ENCODE peak calls at places on chromosomes 1 and 21, in four cellular contexts. P, M, Q and O are unnamed samples.

GRCh38 chr1:2859881-2860430 is 58.5 kb upstream of the TTC34 start:
- DNase-seq in P (no peak), M (no peak), Q (no peak), O (no peak)

GRCh38 chr1:3631865-3632264 is 7.0 kb downstream of the TPRG1L start:
- DNase-seq in P (no peak), M (no peak), Q (no peak), O (no peak)

GRCh38 chr21:42474043-42474831 is 21.8 kb downstream of the RSPH1 start:
- DNase-seq in P (peak; percentile 43), M (no peak), Q (peak; percentile 41), O (no peak)

GRCh38 chr1:36034692-36035091 is 49.2 kb upstream of the TEKT2 start:
- DNase-seq in P (no peak), M (no peak), Q (no peak), O (no peak)

GRCh38 chr1:26775666-26776065 is 12.1 kb upstream of the PIGV start:
- DNase-seq in P (no peak), M (no peak), Q (no peak), O (no peak)

GRCh38 chr1:37477198-37477931 is 3.0 kb downstream of the ZC3H12A start:
- DNase-seq in P (peak; percentile 71), M (peak; percentile 28), Q (peak; percentile 31), O (peak; percentile 81)

GRCh38 chr1:179094826-179095225 is 13.0 kb downstream of the TOR3A start:
- DNase-seq in P (no peak), M (no peak), Q (no peak), O (no peak)

GRCh38 chr1:201214461-201214860 is 23.8 kb downstream of the IGFN1 start:
- DNase-seq in P (no peak), M (peak; percentile 67), Q (no peak), O (no peak)

GRCh38 chr1:67429528-67430357 is 459 bp downstream of the SERBP1 start:
- DNase-seq in P (peak; percentile 38), M (peak; percentile 47), Q (no peak), O (no peak)

GRCh38 chr1:27382950-27383627 is at the start of gene CD164L2:
- DNase-seq in P (peak; percentile 70), M (peak; percentile 99), Q (no peak), O (no peak)

GRCh38 chr1:17080881-17081280 is 27.0 kb upstream of the SDHB start:
- DNase-seq in P (no peak), M (no peak), Q (no peak), O (no peak)

GRCh38 chr1:17059391-17060128 is 5.7 kb upstream of the SDHB start:
- DNase-seq in P (peak; percentile 78), M (peak; percentile 60), Q (peak; percentile 55), O (peak; percentile 30)

GRCh38 chr1:31572323-31573104 is 3.8 kb upstream of the TINAGL1 start:
- DNase-seq in P (no peak), M (no peak), Q (peak; percentile 84), O (no peak)

GRCh38 chr1:228036701-228037231 is 30.0 kb downstream of the WNT3A start:
- DNase-seq in P (no peak), M (no peak), Q (no peak), O (no peak)

GRCh38 chr1:10213186-10213585 is 2.8 kb downstream of the KIF1B start:
- DNase-seq in P (no peak), M (no peak), Q (no peak), O (no peak)

GRCh38 chr21:36320421-36321324 is 676 bp downstream of the MORC3 start:
- DNase-seq in P (peak; percentile 81), M (no peak), Q (peak; percentile 35), O (peak; percentile 17)

GRCh38 chr1:43664369-43664768 is 14.4 kb downstream of the KDM4A start:
- DNase-seq in P (no peak), M (no peak), Q (no peak), O (peak; percentile 36)

GRCh38 chr1:30362603-30362990 is 360.8 kb downstream of the MATN1 start:
- DNase-seq in P (no peak), M (no peak), Q (no peak), O (no peak)

GRCh38 chr1:5717031-5717682 is 275.1 kb downstream of the NPHP4 start:
- DNase-seq in P (no peak), M (no peak), Q (no peak), O (no peak)

GRCh38 chr1:203408485-203409229 is 57.7 kb upstream of the FMOD start:
- DNase-seq in P (no peak), M (no peak), Q (no peak), O (no peak)

GRCh38 chr1:221897312-221897711 is 155.4 kb upstream of the DUSP10 start:
- DNase-seq in P (peak; percentile 57), M (no peak), Q (no peak), O (no peak)

GRCh38 chr21:21860888-21861287 is 862.7 kb downstream of the NCAM2 start:
- DNase-seq in P (no peak), M (no peak), Q (no peak), O (no peak)

GRCh38 chr1:152533327-152533938 is 19.2 kb downstream of the CRCT1 start:
- DNase-seq in P (peak; percentile 45), M (peak; percentile 55), Q (peak; percentile 48), O (no peak)

GRCh38 chr1:197675475-197676324 is 99.6 kb downstream of the DENND1B start:
- DNase-seq in P (no peak), M (no peak), Q (no peak), O (no peak)

GRCh38 chr21:44926364-44927101 is 5.8 kb upstream of the ITGB2 start:
- DNase-seq in P (no peak), M (no peak), Q (no peak), O (no peak)

GRCh38 chr1:198677027-198677426 is 38.2 kb downstream of the PTPRC start:
- DNase-seq in P (no peak), M (no peak), Q (no peak), O (no peak)

GRCh38 chr21:42523941-42524340 is 10.3 kb downstream of the SLC37A1 start:
- DNase-seq in P (no peak), M (no peak), Q (no peak), O (no peak)

GRCh38 chr1:66648896-66649597 is 103.2 kb upstream of the DYNLT5 start:
- DNase-seq in P (no peak), M (no peak), Q (no peak), O (peak; percentile 43)

GRCh38 chr1:112990271-112990670 is 34.3 kb upstream of the SLC16A1 start:
- DNase-seq in P (no peak), M (no peak), Q (no peak), O (no peak)

GRCh38 chr1:17527036-17527914 is 12.2 kb upstream of the ARHGEF10L start:
- DNase-seq in P (no peak), M (no peak), Q (no peak), O (no peak)

GRCh38 chr1:107407011-107407410 is 266.2 kb downstream of the NTNG1 start:
- DNase-seq in P (no peak), M (no peak), Q (no peak), O (no peak)

GRCh38 chr1:76257823-76258222 is 183.3 kb downstream of the ST6GALNAC3 start:
- DNase-seq in P (no peak), M (no peak), Q (no peak), O (no peak)

DNA sequence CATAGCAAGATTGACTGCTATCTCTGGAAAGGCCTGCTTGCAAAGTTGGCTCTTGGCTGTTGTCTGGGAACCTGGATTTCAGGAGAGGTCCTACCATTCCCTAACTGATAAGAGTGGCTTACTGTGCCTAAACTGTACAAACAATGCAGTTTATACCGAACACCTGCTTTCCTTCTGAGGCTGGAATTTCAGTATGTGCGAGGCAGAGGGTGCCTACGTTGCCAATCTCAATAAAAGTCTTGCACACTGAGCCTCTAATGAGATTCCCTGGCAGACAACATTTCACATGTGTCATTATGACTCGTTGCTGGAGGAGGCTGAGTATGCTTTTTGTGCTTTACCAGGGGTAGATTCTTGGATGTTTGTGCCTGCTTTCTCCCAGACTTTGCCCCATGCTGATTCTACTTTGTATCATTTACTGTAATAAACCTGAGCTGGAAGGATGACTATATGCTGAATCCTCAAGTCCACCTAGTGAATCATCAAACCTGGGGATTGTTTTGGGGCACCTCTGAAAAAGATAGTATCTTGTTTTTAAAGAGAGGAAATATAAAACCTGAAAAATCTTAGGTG is 58.9 kb upstream of the GNG4 start:
- DNase-seq in P (no peak), M (no peak), Q (peak; percentile 2), O (no peak)
- TF ChIP-seq NFIC in P (peak; percentile 34), M (no peak), Q (no peak), O (no peak)

DNA sequence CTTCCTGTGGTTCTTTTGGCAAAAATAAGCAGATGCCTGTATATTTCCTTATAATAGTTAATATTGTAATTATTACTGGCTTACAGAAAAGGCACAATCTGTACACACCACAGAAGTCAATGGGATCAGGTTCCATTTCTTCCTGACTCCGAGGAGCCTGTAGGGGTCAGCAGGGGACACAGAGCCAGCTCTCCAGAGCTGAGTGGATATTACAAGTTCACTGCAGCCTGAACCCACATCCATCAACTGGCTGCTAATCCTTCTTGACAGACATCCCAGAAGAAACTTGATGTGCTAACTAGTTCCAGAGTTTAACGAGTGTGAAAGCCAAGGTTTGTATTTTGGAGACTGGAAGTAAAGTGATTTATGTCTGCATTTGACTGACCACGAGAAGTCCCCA is 203.8 kb downstream of the LMX1A start:
- DNase-seq in P (peak; percentile 5), M (no peak), Q (peak; percentile 6), O (no peak)
- TF ChIP-seq NFIC in P (no peak), M (no peak), Q (no peak), O (no peak)

DNA sequence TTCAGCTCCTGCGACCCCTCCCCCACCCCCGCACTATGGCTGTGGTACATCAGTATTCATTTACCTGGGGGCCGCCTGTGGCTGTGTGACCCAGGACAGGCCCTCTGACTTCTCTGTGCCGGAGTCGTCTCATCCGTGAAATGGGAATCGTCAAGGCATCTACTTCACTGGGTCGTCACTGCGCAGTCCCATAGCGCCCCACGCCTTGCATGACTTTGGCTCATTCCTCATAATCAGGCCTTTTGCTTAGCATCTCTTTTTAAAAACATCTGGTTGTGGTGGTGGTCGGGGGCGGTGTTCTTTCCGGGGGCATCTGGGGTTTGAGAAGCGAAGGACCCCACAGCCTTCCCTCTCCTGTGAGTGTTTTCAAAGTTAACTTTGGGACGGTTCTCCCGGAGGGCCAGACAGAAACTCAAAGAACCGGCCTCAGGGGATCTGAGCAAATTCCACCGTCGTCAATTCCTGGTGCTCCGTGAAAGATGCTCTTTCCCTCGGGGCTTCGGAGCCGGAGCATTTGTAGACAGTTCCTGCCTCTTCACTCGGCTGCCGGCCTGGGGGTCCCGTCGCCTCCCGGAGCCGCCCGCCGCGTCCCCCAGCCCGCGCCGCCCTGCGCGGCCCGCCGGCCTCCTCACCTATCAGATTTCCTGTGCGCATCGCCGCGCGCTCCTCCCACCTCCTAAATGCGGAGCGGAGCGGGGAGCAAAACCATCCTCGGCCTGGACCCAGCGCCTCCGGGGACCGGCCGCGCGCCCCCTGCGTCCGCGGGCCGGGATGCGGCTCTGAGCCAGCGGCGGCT is at the start of gene B3GALT5:
- DNase-seq in P (peak; percentile 88), M (no peak), Q (no peak), O (no peak)
- TF ChIP-seq NFIC in P (no peak), M (no peak), Q (no peak), O (no peak)

GRCh38 chr1:109457819-109458218 is 8.5 kb upstream of the SYPL2 start:
- DNase-seq in P (no peak), M (no peak), Q (peak; percentile 23), O (no peak)
- TF ChIP-seq NFIC in P (no peak), M (no peak), Q (no peak), O (no peak)

GRCh38 chr1:19250629-19251304 is 557 bp downstream of the EMC1 start:
- DNase-seq in P (no peak), M (peak; percentile 56), Q (peak; percentile 18), O (no peak)
- TF ChIP-seq NFIC in P (no peak), M (no peak), Q (no peak), O (no peak)